ENCODE peak calls at places on chromosome 16, in seven cellular contexts. One of them, this sample, is unnamed.

GRCh38 chr16:87881327-87882200 is 12.3 kb upstream of the SLC7A5 start:
- DNase-seq in neural progenitor cell: no peak
- DNase-seq in iris pigment epithelial cell: no peak
- DNase-seq in C1 segment of cervical spinal cord: no peak
- DNase-seq in iPS DF 19.7: no peak
- DNase-seq in stimulated activated CD4-positive, alpha-beta T cell treated with anti-CD3 and anti-CD28 coated beads, Interleukin-1b, Interleukin-23, amount 100 ng/mL, for 4 hours: no peak
- DNase-seq in kidney: no peak
- DNase-seq in this sample: no peak

GRCh38 chr16:64738321-64738960 is 383.4 kb downstream of the CDH11 start:
- DNase-seq in neural progenitor cell: no peak
- DNase-seq in iris pigment epithelial cell: peak
- DNase-seq in C1 segment of cervical spinal cord: no peak
- DNase-seq in iPS DF 19.7: no peak
- DNase-seq in stimulated activated CD4-positive, alpha-beta T cell treated with anti-CD3 and anti-CD28 coated beads, Interleukin-1b, Interleukin-23, amount 100 ng/mL, for 4 hours: no peak
- DNase-seq in kidney: no peak
- DNase-seq in this sample: no peak

GRCh38 chr16:83187404-83187803 is 560.6 kb downstream of the CDH13 start:
- DNase-seq in neural progenitor cell: no peak
- DNase-seq in iris pigment epithelial cell: peak
- DNase-seq in C1 segment of cervical spinal cord: no peak
- DNase-seq in iPS DF 19.7: no peak
- DNase-seq in stimulated activated CD4-positive, alpha-beta T cell treated with anti-CD3 and anti-CD28 coated beads, Interleukin-1b, Interleukin-23, amount 100 ng/mL, for 4 hours: no peak
- DNase-seq in kidney: no peak
- DNase-seq in this sample: no peak

GRCh38 chr16:57984443-57985203 is 13.7 kb upstream of the CNGB1 start:
- DNase-seq in neural progenitor cell: peak
- DNase-seq in iris pigment epithelial cell: peak
- DNase-seq in C1 segment of cervical spinal cord: no peak
- DNase-seq in iPS DF 19.7: peak
- DNase-seq in stimulated activated CD4-positive, alpha-beta T cell treated with anti-CD3 and anti-CD28 coated beads, Interleukin-1b, Interleukin-23, amount 100 ng/mL, for 4 hours: peak
- DNase-seq in kidney: peak
- DNase-seq in this sample: peak

GRCh38 chr16:64238576-64238975 is 883.3 kb downstream of the CDH11 start:
- DNase-seq in neural progenitor cell: no peak
- DNase-seq in iris pigment epithelial cell: no peak
- DNase-seq in C1 segment of cervical spinal cord: no peak
- DNase-seq in iPS DF 19.7: no peak
- DNase-seq in stimulated activated CD4-positive, alpha-beta T cell treated with anti-CD3 and anti-CD28 coated beads, Interleukin-1b, Interleukin-23, amount 100 ng/mL, for 4 hours: no peak
- DNase-seq in kidney: no peak
- DNase-seq in this sample: no peak

GRCh38 chr16:48432136-48432535 is 46.9 kb upstream of the SIAH1 start:
- DNase-seq in neural progenitor cell: no peak
- DNase-seq in iris pigment epithelial cell: no peak
- DNase-seq in C1 segment of cervical spinal cord: no peak
- DNase-seq in iPS DF 19.7: peak
- DNase-seq in stimulated activated CD4-positive, alpha-beta T cell treated with anti-CD3 and anti-CD28 coated beads, Interleukin-1b, Interleukin-23, amount 100 ng/mL, for 4 hours: no peak
- DNase-seq in kidney: no peak
- DNase-seq in this sample: peak

GRCh38 chr16:29306953-29307597 is 99.4 kb downstream of the NPIPB11 start:
- DNase-seq in neural progenitor cell: no peak
- DNase-seq in iris pigment epithelial cell: peak
- DNase-seq in C1 segment of cervical spinal cord: no peak
- DNase-seq in iPS DF 19.7: no peak
- DNase-seq in stimulated activated CD4-positive, alpha-beta T cell treated with anti-CD3 and anti-CD28 coated beads, Interleukin-1b, Interleukin-23, amount 100 ng/mL, for 4 hours: no peak
- DNase-seq in kidney: peak
- DNase-seq in this sample: no peak

GRCh38 chr16:51971184-51971583 is 575.8 kb downstream of the TOX3 start:
- DNase-seq in neural progenitor cell: peak
- DNase-seq in iris pigment epithelial cell: peak
- DNase-seq in C1 segment of cervical spinal cord: no peak
- DNase-seq in iPS DF 19.7: no peak
- DNase-seq in stimulated activated CD4-positive, alpha-beta T cell treated with anti-CD3 and anti-CD28 coated beads, Interleukin-1b, Interleukin-23, amount 100 ng/mL, for 4 hours: no peak
- DNase-seq in kidney: no peak
- DNase-seq in this sample: peak

GRCh38 chr16:81174644-81175324 is 63.7 kb upstream of the BCO1 start:
- DNase-seq in neural progenitor cell: no peak
- DNase-seq in iris pigment epithelial cell: peak
- DNase-seq in C1 segment of cervical spinal cord: no peak
- DNase-seq in iPS DF 19.7: no peak
- DNase-seq in stimulated activated CD4-positive, alpha-beta T cell treated with anti-CD3 and anti-CD28 coated beads, Interleukin-1b, Interleukin-23, amount 100 ng/mL, for 4 hours: no peak
- DNase-seq in kidney: no peak
- DNase-seq in this sample: no peak

GRCh38 chr16:86549076-86549892 is 5.8 kb downstream of the MTHFSD start:
- DNase-seq in neural progenitor cell: no peak
- DNase-seq in iris pigment epithelial cell: no peak
- DNase-seq in C1 segment of cervical spinal cord: no peak
- DNase-seq in iPS DF 19.7: no peak
- DNase-seq in stimulated activated CD4-positive, alpha-beta T cell treated with anti-CD3 and anti-CD28 coated beads, Interleukin-1b, Interleukin-23, amount 100 ng/mL, for 4 hours: no peak
- DNase-seq in kidney: no peak
- DNase-seq in this sample: no peak

GRCh38 chr16:49183911-49184310 is 97.7 kb downstream of the CBLN1 start:
- DNase-seq in neural progenitor cell: peak
- DNase-seq in iris pigment epithelial cell: no peak
- DNase-seq in C1 segment of cervical spinal cord: no peak
- DNase-seq in iPS DF 19.7: no peak
- DNase-seq in stimulated activated CD4-positive, alpha-beta T cell treated with anti-CD3 and anti-CD28 coated beads, Interleukin-1b, Interleukin-23, amount 100 ng/mL, for 4 hours: no peak
- DNase-seq in kidney: no peak
- DNase-seq in this sample: peak

GRCh38 chr16:61277849-61278248 is 758.4 kb downstream of the CDH8 start:
- DNase-seq in neural progenitor cell: no peak
- DNase-seq in iris pigment epithelial cell: no peak
- DNase-seq in C1 segment of cervical spinal cord: no peak
- DNase-seq in iPS DF 19.7: no peak
- DNase-seq in stimulated activated CD4-positive, alpha-beta T cell treated with anti-CD3 and anti-CD28 coated beads, Interleukin-1b, Interleukin-23, amount 100 ng/mL, for 4 hours: no peak
- DNase-seq in kidney: no peak
- DNase-seq in this sample: no peak

GRCh38 chr16:86195863-86196630 is 297.1 kb downstream of the IRF8 start:
- DNase-seq in neural progenitor cell: peak
- DNase-seq in iris pigment epithelial cell: no peak
- DNase-seq in C1 segment of cervical spinal cord: no peak
- DNase-seq in iPS DF 19.7: peak
- DNase-seq in stimulated activated CD4-positive, alpha-beta T cell treated with anti-CD3 and anti-CD28 coated beads, Interleukin-1b, Interleukin-23, amount 100 ng/mL, for 4 hours: no peak
- DNase-seq in kidney: no peak
- DNase-seq in this sample: peak

This sample was measured in NT2/D1.